ENCODE peak calls at places on chromosomes 3 and 15, in six cellular contexts. L is osteocyte, G is cardiac muscle cell, K is neural crest cell, F is Panc1, O is fibroblast of lung. E is an unnamed sample.

GRCh38 chr15:62145015-62145735 is 19.9 kb downstream of the C2CD4B start:
- DNase-seq in F (no peak), L (no peak), G (no peak), O (no peak), K (no peak), E (no peak)

GRCh38 chr15:78061963-78062427 is 15.5 kb downstream of the TBC1D2B start:
- DNase-seq in G (peak), K (no peak), F (no peak), O (peak), L (no peak), E (no peak)

GRCh38 chr15:78131295-78132021 is at the start of gene CIB2:
- DNase-seq in L (peak), G (peak), F (no peak), K (peak), O (peak), E (peak)

GRCh38 chr3:18007980-18008379 is 265.5 kb upstream of the TBC1D5 start:
- DNase-seq in O (no peak), G (peak), K (no peak), F (no peak), L (no peak), E (no peak)

GRCh38 chr3:187946031-187946691 is 200.9 kb upstream of the BCL6 start:
- DNase-seq in F (no peak), O (peak), L (no peak), K (no peak), G (peak), E (no peak)

GRCh38 chr15:64344651-64345262 is 11.2 kb downstream of the CSNK1G1 start:
- DNase-seq in L (no peak), K (no peak), G (peak), O (peak), F (no peak), E (no peak)

GRCh38 chr3:186362409-186362757 is 349 bp upstream of the DGKG start:
- DNase-seq in O (no peak), G (no peak), F (no peak), L (no peak), K (no peak), E (no peak)

GRCh38 chr3:183328823-183329222 is 75.8 kb downstream of the B3GNT5 start:
- DNase-seq in L (no peak), F (no peak), G (peak), O (peak), K (no peak), E (no peak)

GRCh38 chr3:13379191-13379830 is 40.8 kb downstream of the NUP210 start:
- DNase-seq in K (no peak), O (peak), L (no peak), G (peak), F (no peak), E (no peak)

GRCh38 chr3:186882881-186883685 is 40.6 kb downstream of the ADIPOQ start:
- DNase-seq in K (no peak), L (no peak), F (peak), G (peak), O (peak), E (no peak)

GRCh38 chr3:187610926-187611545 is 59.2 kb downstream of the SST start:
- DNase-seq in G (peak), L (no peak), O (no peak), F (no peak), K (no peak), E (no peak)

GRCh38 chr3:24688446-24689148 is 193.9 kb upstream of the THRB start:
- DNase-seq in G (no peak), L (no peak), F (no peak), K (no peak), O (no peak), E (no peak)

GRCh38 chr15:41429003-41429890 is 12.4 kb downstream of the RTF1 start:
- DNase-seq in K (no peak), F (no peak), L (no peak), G (peak), O (no peak), E (no peak)

GRCh38 chr15:66907826-66908502 is 157.4 kb upstream of the SMAD3 start:
- DNase-seq in G (peak), F (no peak), L (no peak), O (no peak), K (no peak), E (no peak)

GRCh38 chr3:158918008-158918407 is 116.2 kb downstream of the MFSD1 start:
- DNase-seq in K (peak), F (peak), L (no peak), G (peak), O (peak), E (peak)

GRCh38 chr3:48929358-48930035 is 10.9 kb downstream of the ARIH2 start:
- DNase-seq in K (no peak), F (no peak), G (peak), L (no peak), O (no peak), E (no peak)

GRCh38 chr3:138914870-138915502 is 32.0 kb downstream of the FOXL2 start:
- DNase-seq in O (peak), G (no peak), F (peak), K (no peak), L (no peak), E (no peak)

GRCh38 chr3:172598904-172599303 is 75.7 kb upstream of the TNFSF10 start:
- DNase-seq in K (no peak), L (no peak), G (no peak), O (no peak), F (no peak), E (no peak)

GRCh38 chr3:112973325-112974177 is 1.4 kb downstream of the CD200R1 start:
- DNase-seq in O (no peak), L (no peak), K (no peak), G (no peak), F (no peak), E (no peak)

GRCh38 chr3:27708246-27708645 is 13.9 kb downstream of the EOMES start:
- DNase-seq in K (no peak), F (no peak), L (no peak), O (no peak), G (no peak), E (no peak)

GRCh38 chr3:126768903-126769302 is 64.9 kb downstream of the CHCHD6 start:
- DNase-seq in F (no peak), O (no peak), G (no peak), K (no peak), L (no peak), E (no peak)

GRCh38 chr3:12479919-12480425 is 4.3 kb upstream of the TSEN2 start:
- DNase-seq in K (peak), G (peak), F (no peak), L (no peak), O (peak), E (peak)

GRCh38 chr15:100209204-100209603 is 132.6 kb downstream of the ADAMTS17 start:
- DNase-seq in K (no peak), L (no peak), F (no peak), O (no peak), G (no peak), E (no peak)

GRCh38 chr3:188407158-188407880 is 253.4 kb downstream of the LPP start:
- DNase-seq in L (no peak), G (no peak), F (no peak), K (no peak), O (no peak), E (no peak)

GRCh38 chr3:119681279-119681678 is 4.1 kb upstream of the COX17 start:
- DNase-seq in O (peak), G (peak), K (no peak), L (no peak), F (peak), E (no peak)

GRCh38 chr3:29430558-29430971 is 149.7 kb downstream of the RBMS3 start:
- DNase-seq in F (no peak), O (peak), K (no peak), L (no peak), G (peak), E (no peak)

GRCh38 chr3:57582470-57583168 is 14.5 kb downstream of the ARF4 start:
- DNase-seq in O (no peak), F (no peak), K (no peak), L (no peak), G (no peak), E (no peak)

GRCh38 chr3:139455855-139456254 is 20.5 kb downstream of the RBP2 start:
- DNase-seq in L (no peak), G (peak), K (no peak), O (peak), F (no peak), E (no peak)

GRCh38 chr3:55818485-55818884 is 331.4 kb upstream of the WNT5A start:
- DNase-seq in G (peak), K (no peak), O (peak), F (no peak), L (no peak), E (no peak)

GRCh38 chr15:57922780-57923179 is 142.7 kb downstream of the ALDH1A2 start:
- DNase-seq in G (peak), K (no peak), O (no peak), L (no peak), F (no peak), E (peak)

GRCh38 chr3:183439510-183439909 is 11.1 kb upstream of the MCF2L2 start:
- DNase-seq in L (peak), K (no peak), F (no peak), O (no peak), G (no peak), E (no peak)

GRCh38 chr3:86029590-86029989 is 961.4 kb downstream of the VGLL3 start:
- DNase-seq in O (no peak), G (no peak), L (no peak), F (no peak), K (no peak), E (no peak)

GRCh38 chr3:194872669-194872977 is 186.9 kb downstream of the FAM43A start:
- DNase-seq in K (no peak), G (no peak), O (no peak), L (no peak), F (no peak), E (no peak)

GRCh38 chr3:24608701-24609387 is 114.2 kb upstream of the THRB start:
- DNase-seq in O (no peak), K (no peak), L (no peak), F (no peak), G (no peak), E (no peak)

GRCh38 chr3:64539451-64540196 is 148.2 kb downstream of the ADAMTS9 start:
- DNase-seq in K (no peak), L (no peak), O (peak), F (no peak), G (peak), E (peak)

GRCh38 chr3:64530434-64531049 is 157.3 kb downstream of the ADAMTS9 start:
- DNase-seq in L (no peak), O (peak), F (peak), K (peak), G (peak), E (peak)

DNA sequence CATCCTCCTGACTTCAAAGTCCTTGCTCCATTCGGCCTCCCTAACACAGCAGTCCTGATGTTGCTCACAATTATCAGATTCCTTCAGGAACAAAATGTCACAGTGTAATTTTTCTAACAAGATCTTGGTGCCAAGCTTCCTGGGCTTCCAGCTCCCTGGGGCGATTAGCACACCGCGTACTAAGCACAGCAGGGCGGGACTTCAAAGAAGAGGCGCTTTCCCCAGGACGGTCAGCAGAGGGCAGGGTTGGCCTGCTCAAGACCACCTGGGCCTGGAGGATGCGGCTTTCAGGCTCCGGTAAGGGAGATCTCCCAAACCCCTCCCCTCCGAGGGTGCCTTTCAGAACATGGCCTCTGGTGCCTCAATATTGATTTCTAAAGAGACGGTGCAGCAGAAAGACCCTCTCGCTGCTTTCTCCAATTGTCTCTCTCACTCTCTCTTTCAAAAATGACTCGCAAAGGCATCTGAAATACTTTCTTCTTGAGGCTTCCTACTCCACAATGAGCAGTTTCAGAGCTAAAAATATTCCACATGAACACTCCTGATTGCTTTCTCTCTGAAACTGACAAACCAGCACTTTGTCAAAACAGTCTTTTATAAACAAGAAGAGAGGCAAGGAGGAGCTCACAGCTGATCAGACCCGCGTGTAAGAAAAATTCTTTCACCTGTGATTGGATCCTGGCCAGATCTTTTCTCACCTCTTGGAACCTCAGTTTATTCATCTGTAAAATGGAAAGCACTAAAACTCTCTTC is 154.1 kb downstream of the ADAMTS9 start:
- DNase-seq in F (peak), K (peak), L (peak), O (peak), G (peak), E (peak)
- TF ChIP-seq CTCF in F (peak), K (peak), L (peak), O (peak), G (peak), E (peak)

GRCh38 chr3:30915782-30916181 is 21.3 kb upstream of the GADL1 start:
- DNase-seq in K (no peak), F (no peak), G (no peak), O (no peak), L (no peak), E (no peak)

GRCh38 chr3:30924763-30925162 is 30.3 kb upstream of the GADL1 start:
- DNase-seq in G (peak), F (no peak), L (no peak), O (peak), K (no peak), E (no peak)

GRCh38 chr3:30914696-30915095 is 20.2 kb upstream of the GADL1 start:
- DNase-seq in K (no peak), F (no peak), L (no peak), G (peak), O (no peak), E (no peak)

DNA sequence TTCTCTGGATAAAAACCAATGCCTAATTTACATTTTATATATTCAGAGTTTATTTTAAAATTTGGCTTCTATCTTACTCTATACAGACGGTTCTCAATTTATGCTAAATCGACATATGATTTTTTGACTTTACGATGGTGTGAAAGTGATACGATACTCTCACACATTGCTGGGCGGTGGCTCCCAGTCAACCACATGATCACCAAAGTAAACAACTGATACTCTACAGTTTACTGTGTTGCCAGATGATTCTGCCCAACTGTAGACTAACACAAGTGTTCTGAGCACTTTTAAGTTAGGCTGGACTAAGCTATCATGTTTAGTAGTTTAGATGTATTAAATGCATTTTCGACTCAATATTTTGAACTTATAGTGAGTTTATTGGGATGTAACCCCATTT is 25.1 kb upstream of the GADL1 start:
- DNase-seq in K (no peak), O (no peak), G (no peak), L (no peak), F (no peak), E (no peak)
- TF ChIP-seq CTCF in K (no peak), O (no peak), G (no peak), L (no peak), F (no peak), E (no peak)

GRCh38 chr3:37970802-37971201 is 19.8 kb upstream of the VILL start:
- DNase-seq in G (no peak), K (no peak), L (no peak), F (no peak), O (no peak), E (no peak)

GRCh38 chr3:37971467-37971866 is 19.1 kb upstream of the VILL start:
- DNase-seq in O (no peak), L (no peak), F (no peak), G (no peak), K (no peak), E (no peak)

GRCh38 chr3:37974928-37975223 is 15.7 kb upstream of the VILL start:
- DNase-seq in F (no peak), L (no peak), O (no peak), G (no peak), K (no peak), E (no peak)

GRCh38 chr3:37973250-37974054 is 17.1 kb upstream of the VILL start:
- DNase-seq in K (no peak), G (no peak), O (no peak), F (no peak), L (no peak), E (no peak)

DNA sequence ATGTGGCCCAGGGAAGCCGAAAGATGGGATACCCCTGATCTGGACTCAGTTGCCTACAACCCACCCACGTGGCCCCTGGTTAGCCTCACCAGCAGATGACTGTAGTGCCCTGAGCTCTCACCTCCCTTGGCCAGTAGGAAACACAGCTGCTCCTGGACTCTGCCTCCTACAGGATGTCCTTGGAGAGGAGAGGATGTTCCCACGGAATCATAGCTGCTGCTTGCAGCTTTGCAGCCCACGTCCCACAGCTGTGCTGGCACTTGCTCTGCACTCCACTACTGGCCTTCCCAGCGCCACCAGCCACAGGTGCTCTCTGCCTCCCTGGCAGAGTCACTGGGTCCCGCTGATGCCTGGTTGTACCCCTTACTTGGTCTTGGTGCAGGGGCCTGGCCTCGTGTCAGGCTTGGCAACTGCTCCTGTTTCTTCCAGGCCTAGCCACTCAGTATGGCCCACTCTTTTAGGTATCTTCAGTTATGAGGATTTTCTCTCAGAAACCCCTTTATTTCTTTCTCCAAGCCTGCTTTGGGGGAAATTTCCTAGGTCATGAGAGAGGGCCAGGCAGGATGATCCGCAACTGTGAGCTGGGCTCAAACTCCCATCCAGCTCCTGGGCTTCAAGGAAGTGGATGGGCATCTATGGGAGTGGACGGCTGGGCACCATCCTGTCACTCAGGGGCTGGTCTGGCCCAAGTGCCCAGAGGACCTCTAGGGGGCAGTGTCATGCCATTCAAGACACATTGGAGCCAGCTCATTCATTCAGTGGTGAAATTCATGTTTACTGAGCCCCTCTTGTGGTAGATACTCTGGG is 16.3 kb upstream of the VILL start:
- DNase-seq in L (no peak), K (peak), G (peak), O (peak), F (peak), E (peak)
- TF ChIP-seq CTCF in L (peak), K (peak), G (peak), O (peak), F (peak), E (peak)

GRCh38 chr3:80521081-80521480 is 753.3 kb upstream of the ROBO1 start:
- DNase-seq in F (no peak), O (no peak), L (no peak), G (no peak), K (no peak), E (no peak)

GRCh38 chr3:80526153-80526552 is 758.4 kb upstream of the ROBO1 start:
- DNase-seq in G (no peak), L (no peak), O (no peak), F (no peak), K (no peak), E (no peak)
- TF ChIP-seq CTCF in G (no peak), L (peak), O (no peak), F (peak), K (peak), E (peak)

E was measured in endothelial cell.